ENCODE peak calls at places on chromosomes 13 and 19, in eight cellular contexts. D is progenitor cell of endocrine pancreas, B is RWPE1, T is transverse colon, V is ascending aorta, C is RWPE2, S is tibial nerve, I is upper lobe of right lung. J is an unnamed sample.

GRCh38 chr13:30829788-30830637 is 76.1 kb upstream of the MEDAG start:
- DNase-seq in D (no peak), B (no peak), T (no peak), V (no peak), C (no peak), S (no peak), I (no peak), J (no peak)

GRCh38 chr13:98233127-98233526 is 56.1 kb upstream of the RNF113B start:
- DNase-seq in D (no peak), B (no peak), T (no peak), V (no peak), C (no peak), S (no peak), I (no peak), J (no peak)

GRCh38 chr13:24644051-24644450 is 36.2 kb upstream of the ATP12A start:
- DNase-seq in D (no peak), B (no peak), T (no peak), V (no peak), C (no peak), S (no peak), I (no peak), J (no peak)

GRCh38 chr13:40780822-40781401 is 8.5 kb upstream of the SLC25A15 start:
- DNase-seq in D (no peak), B (no peak), T (no peak), V (no peak), C (no peak), S (no peak), I (no peak), J (peak)

GRCh38 chr13:32538234-32538620 is 368 bp downstream of the N4BP2L2 start:
- DNase-seq in D (peak), B (peak), T (no peak), V (no peak), C (no peak), S (no peak), I (peak), J (no peak)

GRCh38 chr19:18479964-18480723 is 41.7 kb downstream of the ELL start:
- DNase-seq in D (no peak), B (no peak), T (peak), V (no peak), C (no peak), S (peak), I (peak), J (no peak)

GRCh38 chr19:2235026-2235395 is 1.1 kb downstream of the PLEKHJ1 start:
- DNase-seq in D (no peak), B (no peak), T (no peak), V (no peak), C (no peak), S (no peak), I (no peak), J (no peak)

GRCh38 chr13:42001580-42001979 is 40.7 kb upstream of the VWA8 start:
- DNase-seq in D (no peak), B (peak), T (no peak), V (no peak), C (peak), S (no peak), I (peak), J (no peak)

GRCh38 chr19:17091758-17092333 is 16.3 kb downstream of the MYO9B start:
- DNase-seq in D (no peak), B (no peak), T (peak), V (no peak), C (no peak), S (no peak), I (peak), J (no peak)

GRCh38 chr13:100528820-100529219 is 59.8 kb downstream of the GGACT start:
- DNase-seq in D (no peak), B (no peak), T (no peak), V (no peak), C (no peak), S (no peak), I (no peak), J (no peak)

GRCh38 chr13:51501592-51502205 is 48.9 kb upstream of the INTS6 start:
- DNase-seq in D (no peak), B (no peak), T (no peak), V (no peak), C (no peak), S (no peak), I (no peak), J (no peak)

GRCh38 chr13:47117268-47117667 is 220.4 kb upstream of the HTR2A start:
- DNase-seq in D (no peak), B (no peak), T (no peak), V (no peak), C (no peak), S (no peak), I (no peak), J (no peak)

GRCh38 chr19:33796164-33797100 is at the start of gene KCTD15:
- DNase-seq in D (peak), B (no peak), T (peak), V (no peak), C (no peak), S (no peak), I (peak), J (no peak)

GRCh38 chr13:24208314-24208713 is 47.8 kb downstream of the SPATA13 start:
- DNase-seq in D (no peak), B (peak), T (no peak), V (no peak), C (no peak), S (no peak), I (no peak), J (no peak)

GRCh38 chr13:50129923-50130685 is 114.9 kb downstream of the KCNRG start:
- DNase-seq in D (no peak), B (no peak), T (peak), V (no peak), C (no peak), S (peak), I (peak), J (no peak)

GRCh38 chr13:91406619-91407018 is 8.2 kb downstream of the GPC5 start:
- DNase-seq in D (no peak), B (peak), T (no peak), V (no peak), C (no peak), S (no peak), I (no peak), J (no peak)

GRCh38 chr13:34361528-34361927 is 543.6 kb downstream of the RFC3 start:
- DNase-seq in D (no peak), B (no peak), T (no peak), V (no peak), C (no peak), S (no peak), I (no peak), J (no peak)

GRCh38 chr13:107117327-107118012 is 549.5 kb upstream of the ARGLU1 start:
- DNase-seq in D (no peak), B (no peak), T (no peak), V (no peak), C (no peak), S (no peak), I (no peak), J (no peak)

GRCh38 chr19:16566161-16566560 is 6.1 kb downstream of the SLC35E1 start:
- DNase-seq in D (no peak), B (no peak), T (peak), V (no peak), C (no peak), S (no peak), I (no peak), J (no peak)

GRCh38 chr13:52812941-52813340 is 35.5 kb downstream of the PCDH8 start:
- DNase-seq in D (no peak), B (no peak), T (no peak), V (no peak), C (no peak), S (no peak), I (no peak), J (no peak)

GRCh38 chr13:41487222-41487621 is 29.9 kb downstream of the RGCC start:
- DNase-seq in D (no peak), B (no peak), T (no peak), V (no peak), C (no peak), S (no peak), I (no peak), J (peak)

GRCh38 chr13:93368296-93368695 is 141.7 kb downstream of the GPC6 start:
- DNase-seq in D (no peak), B (no peak), T (no peak), V (no peak), C (no peak), S (no peak), I (no peak), J (no peak)

GRCh38 chr19:19368087-19368486 is 37.4 kb upstream of the GATAD2A start:
- DNase-seq in D (no peak), B (no peak), T (no peak), V (no peak), C (no peak), S (no peak), I (no peak), J (no peak)

GRCh38 chr13:46355088-46355468 is 32.0 kb downstream of the RUBCNL start:
- DNase-seq in D (no peak), B (no peak), T (no peak), V (no peak), C (no peak), S (no peak), I (no peak), J (no peak)

GRCh38 chr19:49473868-49474544 is at the start of gene FLT3LG:
- DNase-seq in D (peak), B (peak), T (peak), V (peak), C (no peak), S (peak), I (peak), J (peak)

GRCh38 chr19:14411161-14411560 is 8.0 kb downstream of the DDX39A start:
- DNase-seq in D (no peak), B (no peak), T (no peak), V (no peak), C (no peak), S (no peak), I (no peak), J (no peak)

GRCh38 chr19:33064117-33064777 is 441 bp downstream of the RHPN2 start:
- DNase-seq in D (peak), B (peak), T (peak), V (no peak), C (no peak), S (no peak), I (peak), J (no peak)

GRCh38 chr19:47225746-47226425 is 5.1 kb downstream of the BBC3 start:
- DNase-seq in D (peak), B (peak), T (peak), V (no peak), C (no peak), S (peak), I (peak), J (peak)
- TF ChIP-seq CTCF in D (peak), B (peak), T (peak), V (no peak), C (peak), S (peak), I (peak), J (peak)

GRCh38 chr13:21557995-21558394 is 46.0 kb downstream of the MICU2 start:
- DNase-seq in D (no peak), B (no peak), T (no peak), V (no peak), C (no peak), S (no peak), I (no peak), J (no peak)
- TF ChIP-seq CTCF in D (peak), B (peak), T (no peak), V (no peak), C (peak), S (no peak), I (peak), J (peak)

DNA sequence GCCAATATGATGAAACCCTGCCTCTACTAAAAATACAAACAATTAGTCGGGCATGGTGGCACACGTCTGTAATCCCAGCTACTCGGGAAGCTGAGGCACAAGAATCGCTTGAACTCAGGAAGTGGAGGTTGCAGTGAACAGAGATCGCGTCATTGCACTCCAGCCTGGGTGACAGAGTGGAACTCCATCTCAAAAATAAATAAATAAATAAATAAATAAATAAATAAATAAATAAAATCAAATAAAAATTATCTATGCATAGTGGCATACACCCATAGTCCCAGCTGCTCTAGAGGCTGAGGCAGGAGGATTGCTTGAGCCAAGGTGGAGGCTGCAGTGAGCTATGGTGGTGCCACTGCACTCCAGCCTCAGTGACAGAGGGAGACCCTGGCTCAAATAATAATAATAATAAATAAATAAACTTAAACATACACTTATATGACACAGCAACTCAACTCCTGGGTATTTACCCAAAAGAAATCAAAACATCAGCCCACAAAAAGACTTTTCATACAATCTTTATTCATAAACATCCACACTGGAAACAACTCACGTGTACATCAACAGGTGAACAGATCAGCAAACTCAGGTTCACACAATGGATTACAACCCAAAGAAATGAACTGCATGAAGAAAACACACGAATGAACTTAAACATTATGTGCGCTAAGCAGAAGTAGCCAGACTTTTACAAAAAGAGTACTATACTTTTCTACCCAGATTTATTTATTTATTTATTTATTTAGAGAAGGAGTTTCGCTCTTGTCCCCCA is 6.9 kb downstream of the LGALS7 start:
- DNase-seq in D (no peak), B (no peak), T (no peak), V (no peak), C (no peak), S (no peak), I (no peak), J (no peak)
- TF ChIP-seq CTCF in D (no peak), B (no peak), T (no peak), V (no peak), C (no peak), S (no peak), I (no peak), J (no peak)

DNA sequence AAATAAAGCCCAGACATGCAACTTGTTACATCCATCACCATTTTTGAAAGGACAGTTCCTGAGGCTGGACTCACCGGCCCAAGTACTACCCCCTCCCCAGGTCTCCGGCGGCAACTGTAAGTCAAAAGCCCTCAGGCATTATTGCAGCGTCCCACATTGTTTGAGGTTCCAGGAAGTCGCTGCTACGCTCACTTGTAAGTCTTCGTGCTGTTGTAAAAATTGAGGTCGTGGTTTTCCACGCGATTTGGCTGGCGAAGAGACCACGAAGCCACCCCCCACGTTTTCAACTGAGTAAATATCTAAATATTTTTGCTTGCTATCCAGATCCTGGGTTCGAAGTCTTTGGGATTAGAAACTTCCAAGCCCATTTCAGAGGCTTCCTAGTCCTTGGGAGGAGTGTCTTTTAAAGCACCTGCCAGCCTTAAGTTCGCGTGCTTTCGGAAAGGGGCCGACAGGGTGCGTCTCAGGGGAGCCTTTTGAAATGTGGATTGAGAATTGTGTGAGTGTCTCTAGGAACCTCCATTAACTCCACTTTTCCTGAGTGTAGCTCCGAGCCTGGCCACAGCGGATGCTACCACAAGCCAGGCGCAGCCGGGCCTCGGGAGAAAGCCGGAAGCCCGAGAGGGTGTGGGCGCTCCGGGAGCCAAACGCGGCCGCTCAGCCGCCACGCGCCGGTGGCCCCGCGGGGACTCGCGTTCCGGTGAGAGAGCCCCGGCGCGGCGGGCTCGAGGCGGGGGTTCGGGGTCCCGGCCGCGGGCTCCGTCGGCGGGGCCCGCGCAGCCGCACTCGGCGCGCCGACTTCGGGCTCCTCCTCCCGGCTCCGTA is at the start of gene FNDC3A:
- DNase-seq in D (peak), B (peak), T (peak), V (no peak), C (no peak), S (no peak), I (peak), J (peak)
- TF ChIP-seq CTCF in D (peak), B (no peak), T (peak), V (no peak), C (peak), S (peak), I (no peak), J (no peak)

GRCh38 chr19:46845959-46846459 is 4.6 kb downstream of the AP2S1 start:
- DNase-seq in D (no peak), B (no peak), T (no peak), V (no peak), C (no peak), S (no peak), I (no peak), J (no peak)

GRCh38 chr19:46850228-46851203 is at the start of gene AP2S1:
- DNase-seq in D (peak), B (peak), T (peak), V (peak), C (peak), S (peak), I (peak), J (peak)

GRCh38 chr19:46848389-46848788 is 2.3 kb downstream of the AP2S1 start:
- DNase-seq in D (no peak), B (no peak), T (no peak), V (no peak), C (no peak), S (no peak), I (no peak), J (no peak)

GRCh38 chr19:46849610-46850009 is 1.0 kb downstream of the AP2S1 start:
- DNase-seq in D (no peak), B (no peak), T (no peak), V (no peak), C (no peak), S (no peak), I (no peak), J (no peak)

GRCh38 chr19:46847528-46847927 is 3.1 kb downstream of the AP2S1 start:
- DNase-seq in D (no peak), B (no peak), T (no peak), V (no peak), C (no peak), S (no peak), I (no peak), J (no peak)
- TF ChIP-seq CTCF in D (no peak), B (no peak), T (no peak), V (no peak), C (no peak), S (no peak), I (no peak), J (no peak)